ENCODE peak calls at places on chromosomes 2 and 18, in nine cellular contexts. One of them, this sample, is unnamed.

GRCh38 chr18:11251229-11251890 is 102.0 kb upstream of the PIEZO2 start:
- DNase-seq in GM03348: peak
- DNase-seq in stimulated activated CD8-positive, alpha-beta memory T cell treated with anti-CD3 and anti-CD28 coated beads, Interleukin-15, amount 100 ng/mL, for 24 hours: no peak
- DNase-seq in left colon: no peak
- DNase-seq in SJCRH30: no peak
- DNase-seq in naive thymus-derived CD4-positive, alpha-beta T cell: no peak
- DNase-seq in NCI-H2081: no peak
- DNase-seq in nucleus accumbens: no peak
- DNase-seq in AG10803: peak
- DNase-seq in this sample: no peak

GRCh38 chr2:109473616-109474318 is 140.0 kb downstream of the SEPTIN10 start:
- DNase-seq in NCI-H2081: no peak
- DNase-seq in AG10803: no peak
- DNase-seq in SJCRH30: no peak
- DNase-seq in stimulated activated CD8-positive, alpha-beta memory T cell treated with anti-CD3 and anti-CD28 coated beads, Interleukin-15, amount 100 ng/mL, for 24 hours: no peak
- DNase-seq in naive thymus-derived CD4-positive, alpha-beta T cell: no peak
- DNase-seq in left colon: no peak
- DNase-seq in nucleus accumbens: no peak
- DNase-seq in GM03348: no peak
- DNase-seq in this sample: peak

GRCh38 chr2:81087646-81088045 is 783.1 kb upstream of the LRRTM1 start:
- DNase-seq in left colon: no peak
- DNase-seq in stimulated activated CD8-positive, alpha-beta memory T cell treated with anti-CD3 and anti-CD28 coated beads, Interleukin-15, amount 100 ng/mL, for 24 hours: no peak
- DNase-seq in naive thymus-derived CD4-positive, alpha-beta T cell: no peak
- DNase-seq in NCI-H2081: no peak
- DNase-seq in GM03348: no peak
- DNase-seq in nucleus accumbens: no peak
- DNase-seq in AG10803: no peak
- DNase-seq in SJCRH30: no peak
- DNase-seq in this sample: no peak

GRCh38 chr2:26892916-26893524 is 45.1 kb downstream of the DPYSL5 start:
- DNase-seq in stimulated activated CD8-positive, alpha-beta memory T cell treated with anti-CD3 and anti-CD28 coated beads, Interleukin-15, amount 100 ng/mL, for 24 hours: no peak
- DNase-seq in left colon: no peak
- DNase-seq in nucleus accumbens: no peak
- DNase-seq in naive thymus-derived CD4-positive, alpha-beta T cell: no peak
- DNase-seq in NCI-H2081: no peak
- DNase-seq in AG10803: no peak
- DNase-seq in GM03348: no peak
- DNase-seq in SJCRH30: peak
- DNase-seq in this sample: no peak

GRCh38 chr2:200319587-200320337 is 13.3 kb downstream of the SPATS2L start:
- DNase-seq in SJCRH30: no peak
- DNase-seq in GM03348: peak
- DNase-seq in AG10803: peak
- DNase-seq in stimulated activated CD8-positive, alpha-beta memory T cell treated with anti-CD3 and anti-CD28 coated beads, Interleukin-15, amount 100 ng/mL, for 24 hours: no peak
- DNase-seq in left colon: no peak
- DNase-seq in NCI-H2081: no peak
- DNase-seq in nucleus accumbens: no peak
- DNase-seq in naive thymus-derived CD4-positive, alpha-beta T cell: no peak
- DNase-seq in this sample: no peak

GRCh38 chr2:224405841-224406370 is 4.0 kb upstream of the FAM124B start:
- DNase-seq in naive thymus-derived CD4-positive, alpha-beta T cell: no peak
- DNase-seq in left colon: no peak
- DNase-seq in stimulated activated CD8-positive, alpha-beta memory T cell treated with anti-CD3 and anti-CD28 coated beads, Interleukin-15, amount 100 ng/mL, for 24 hours: no peak
- DNase-seq in nucleus accumbens: no peak
- DNase-seq in GM03348: no peak
- DNase-seq in SJCRH30: no peak
- DNase-seq in AG10803: no peak
- DNase-seq in NCI-H2081: no peak
- DNase-seq in this sample: no peak

GRCh38 chr18:5510109-5510846 is 33.5 kb downstream of the EPB41L3 start:
- DNase-seq in stimulated activated CD8-positive, alpha-beta memory T cell treated with anti-CD3 and anti-CD28 coated beads, Interleukin-15, amount 100 ng/mL, for 24 hours: no peak
- DNase-seq in naive thymus-derived CD4-positive, alpha-beta T cell: no peak
- DNase-seq in left colon: no peak
- DNase-seq in SJCRH30: peak
- DNase-seq in nucleus accumbens: no peak
- DNase-seq in GM03348: no peak
- DNase-seq in AG10803: no peak
- DNase-seq in NCI-H2081: no peak
- DNase-seq in this sample: no peak

GRCh38 chr2:28821295-28821958 is 10.8 kb downstream of the SPDYA start:
- DNase-seq in SJCRH30: peak
- DNase-seq in GM03348: peak
- DNase-seq in naive thymus-derived CD4-positive, alpha-beta T cell: peak
- DNase-seq in NCI-H2081: peak
- DNase-seq in AG10803: peak
- DNase-seq in nucleus accumbens: peak
- DNase-seq in stimulated activated CD8-positive, alpha-beta memory T cell treated with anti-CD3 and anti-CD28 coated beads, Interleukin-15, amount 100 ng/mL, for 24 hours: peak
- DNase-seq in left colon: peak
- DNase-seq in this sample: no peak

GRCh38 chr2:230925443-230925878 is 419 bp upstream of the GPR55 start:
- DNase-seq in NCI-H2081: no peak
- DNase-seq in left colon: no peak
- DNase-seq in stimulated activated CD8-positive, alpha-beta memory T cell treated with anti-CD3 and anti-CD28 coated beads, Interleukin-15, amount 100 ng/mL, for 24 hours: no peak
- DNase-seq in SJCRH30: no peak
- DNase-seq in naive thymus-derived CD4-positive, alpha-beta T cell: no peak
- DNase-seq in GM03348: no peak
- DNase-seq in AG10803: no peak
- DNase-seq in nucleus accumbens: no peak
- DNase-seq in this sample: no peak

GRCh38 chr2:203605302-203605701 is 70.2 kb upstream of the RAPH1 start:
- DNase-seq in NCI-H2081: no peak
- DNase-seq in GM03348: no peak
- DNase-seq in AG10803: no peak
- DNase-seq in naive thymus-derived CD4-positive, alpha-beta T cell: no peak
- DNase-seq in SJCRH30: no peak
- DNase-seq in stimulated activated CD8-positive, alpha-beta memory T cell treated with anti-CD3 and anti-CD28 coated beads, Interleukin-15, amount 100 ng/mL, for 24 hours: no peak
- DNase-seq in nucleus accumbens: no peak
- DNase-seq in left colon: no peak
- DNase-seq in this sample: no peak

GRCh38 chr2:201362396-201362795 is 5.3 kb upstream of the FLACC1 start:
- DNase-seq in naive thymus-derived CD4-positive, alpha-beta T cell: no peak
- DNase-seq in stimulated activated CD8-positive, alpha-beta memory T cell treated with anti-CD3 and anti-CD28 coated beads, Interleukin-15, amount 100 ng/mL, for 24 hours: no peak
- DNase-seq in SJCRH30: no peak
- DNase-seq in AG10803: peak
- DNase-seq in NCI-H2081: no peak
- DNase-seq in GM03348: peak
- DNase-seq in nucleus accumbens: no peak
- DNase-seq in left colon: no peak
- DNase-seq in this sample: no peak

GRCh38 chr2:239471011-239471792 is 70.4 kb upstream of the HDAC4 start:
- DNase-seq in stimulated activated CD8-positive, alpha-beta memory T cell treated with anti-CD3 and anti-CD28 coated beads, Interleukin-15, amount 100 ng/mL, for 24 hours: no peak
- DNase-seq in AG10803: no peak
- DNase-seq in naive thymus-derived CD4-positive, alpha-beta T cell: no peak
- DNase-seq in SJCRH30: peak
- DNase-seq in NCI-H2081: no peak
- DNase-seq in left colon: no peak
- DNase-seq in GM03348: no peak
- DNase-seq in nucleus accumbens: no peak
- DNase-seq in this sample: no peak

GRCh38 chr2:71000780-71001591 is 6.3 kb upstream of the TEX261 start:
- DNase-seq in naive thymus-derived CD4-positive, alpha-beta T cell: peak
- DNase-seq in nucleus accumbens: peak
- DNase-seq in GM03348: peak
- DNase-seq in SJCRH30: peak
- DNase-seq in left colon: peak
- DNase-seq in NCI-H2081: peak
- DNase-seq in stimulated activated CD8-positive, alpha-beta memory T cell treated with anti-CD3 and anti-CD28 coated beads, Interleukin-15, amount 100 ng/mL, for 24 hours: peak
- DNase-seq in AG10803: peak
- DNase-seq in this sample: peak

GRCh38 chr2:86274265-86274917 is 63.0 kb downstream of the REEP1 start:
- DNase-seq in naive thymus-derived CD4-positive, alpha-beta T cell: no peak
- DNase-seq in AG10803: peak
- DNase-seq in nucleus accumbens: no peak
- DNase-seq in NCI-H2081: no peak
- DNase-seq in stimulated activated CD8-positive, alpha-beta memory T cell treated with anti-CD3 and anti-CD28 coated beads, Interleukin-15, amount 100 ng/mL, for 24 hours: no peak
- DNase-seq in GM03348: no peak
- DNase-seq in SJCRH30: no peak
- DNase-seq in left colon: no peak
- DNase-seq in this sample: no peak

GRCh38 chr2:207219716-207220414 is 54.1 kb upstream of the KLF7 start:
- DNase-seq in SJCRH30: no peak
- DNase-seq in left colon: no peak
- DNase-seq in NCI-H2081: no peak
- DNase-seq in GM03348: peak
- DNase-seq in stimulated activated CD8-positive, alpha-beta memory T cell treated with anti-CD3 and anti-CD28 coated beads, Interleukin-15, amount 100 ng/mL, for 24 hours: no peak
- DNase-seq in nucleus accumbens: no peak
- DNase-seq in naive thymus-derived CD4-positive, alpha-beta T cell: no peak
- DNase-seq in AG10803: peak
- DNase-seq in this sample: no peak

GRCh38 chr2:131646669-131647297 is 119.1 kb downstream of the CCDC74A start:
- DNase-seq in stimulated activated CD8-positive, alpha-beta memory T cell treated with anti-CD3 and anti-CD28 coated beads, Interleukin-15, amount 100 ng/mL, for 24 hours: no peak
- DNase-seq in NCI-H2081: no peak
- DNase-seq in left colon: no peak
- DNase-seq in naive thymus-derived CD4-positive, alpha-beta T cell: no peak
- DNase-seq in nucleus accumbens: no peak
- DNase-seq in GM03348: peak
- DNase-seq in SJCRH30: no peak
- DNase-seq in AG10803: no peak
- DNase-seq in this sample: no peak

GRCh38 chr2:64283641-64284371 is 139.6 kb upstream of the PELI1 start:
- DNase-seq in nucleus accumbens: no peak
- DNase-seq in NCI-H2081: no peak
- DNase-seq in left colon: no peak
- DNase-seq in AG10803: peak
- DNase-seq in naive thymus-derived CD4-positive, alpha-beta T cell: peak
- DNase-seq in SJCRH30: no peak
- DNase-seq in stimulated activated CD8-positive, alpha-beta memory T cell treated with anti-CD3 and anti-CD28 coated beads, Interleukin-15, amount 100 ng/mL, for 24 hours: no peak
- DNase-seq in GM03348: peak
- DNase-seq in this sample: no peak

GRCh38 chr2:40820319-40820718 is 368.4 kb upstream of the SLC8A1 start:
- DNase-seq in AG10803: peak
- DNase-seq in stimulated activated CD8-positive, alpha-beta memory T cell treated with anti-CD3 and anti-CD28 coated beads, Interleukin-15, amount 100 ng/mL, for 24 hours: no peak
- DNase-seq in SJCRH30: no peak
- DNase-seq in nucleus accumbens: no peak
- DNase-seq in GM03348: peak
- DNase-seq in NCI-H2081: no peak
- DNase-seq in naive thymus-derived CD4-positive, alpha-beta T cell: no peak
- DNase-seq in left colon: no peak
- DNase-seq in this sample: no peak

GRCh38 chr2:239814136-239814916 is 210.8 kb downstream of the NDUFA10 start:
- DNase-seq in SJCRH30: no peak
- DNase-seq in left colon: peak
- DNase-seq in NCI-H2081: no peak
- DNase-seq in AG10803: peak
- DNase-seq in stimulated activated CD8-positive, alpha-beta memory T cell treated with anti-CD3 and anti-CD28 coated beads, Interleukin-15, amount 100 ng/mL, for 24 hours: no peak
- DNase-seq in GM03348: no peak
- DNase-seq in nucleus accumbens: no peak
- DNase-seq in naive thymus-derived CD4-positive, alpha-beta T cell: no peak
- DNase-seq in this sample: no peak

GRCh38 chr2:189593115-189593514 is 12.5 kb upstream of the SLC40A1 start:
- DNase-seq in SJCRH30: no peak
- DNase-seq in stimulated activated CD8-positive, alpha-beta memory T cell treated with anti-CD3 and anti-CD28 coated beads, Interleukin-15, amount 100 ng/mL, for 24 hours: no peak
- DNase-seq in naive thymus-derived CD4-positive, alpha-beta T cell: no peak
- DNase-seq in NCI-H2081: no peak
- DNase-seq in GM03348: no peak
- DNase-seq in left colon: no peak
- DNase-seq in AG10803: no peak
- DNase-seq in nucleus accumbens: no peak
- DNase-seq in this sample: no peak

GRCh38 chr18:72542993-72543361 is 1.2 kb downstream of the CBLN2 start:
- DNase-seq in left colon: no peak
- DNase-seq in NCI-H2081: peak
- DNase-seq in naive thymus-derived CD4-positive, alpha-beta T cell: no peak
- DNase-seq in nucleus accumbens: no peak
- DNase-seq in stimulated activated CD8-positive, alpha-beta memory T cell treated with anti-CD3 and anti-CD28 coated beads, Interleukin-15, amount 100 ng/mL, for 24 hours: no peak
- DNase-seq in AG10803: no peak
- DNase-seq in GM03348: peak
- DNase-seq in SJCRH30: peak
- DNase-seq in this sample: no peak

GRCh38 chr2:231041061-231041689 is 3.9 kb downstream of the C2orf72 start:
- DNase-seq in SJCRH30: no peak
- DNase-seq in naive thymus-derived CD4-positive, alpha-beta T cell: no peak
- DNase-seq in nucleus accumbens: no peak
- DNase-seq in left colon: no peak
- DNase-seq in AG10803: no peak
- DNase-seq in NCI-H2081: no peak
- DNase-seq in stimulated activated CD8-positive, alpha-beta memory T cell treated with anti-CD3 and anti-CD28 coated beads, Interleukin-15, amount 100 ng/mL, for 24 hours: no peak
- DNase-seq in GM03348: no peak
- DNase-seq in this sample: no peak

GRCh38 chr2:190519975-190520767 is 14.4 kb downstream of the NEMP2 start:
- DNase-seq in nucleus accumbens: no peak
- DNase-seq in GM03348: no peak
- DNase-seq in SJCRH30: no peak
- DNase-seq in naive thymus-derived CD4-positive, alpha-beta T cell: no peak
- DNase-seq in left colon: no peak
- DNase-seq in NCI-H2081: no peak
- DNase-seq in stimulated activated CD8-positive, alpha-beta memory T cell treated with anti-CD3 and anti-CD28 coated beads, Interleukin-15, amount 100 ng/mL, for 24 hours: no peak
- DNase-seq in AG10803: no peak
- DNase-seq in this sample: no peak

GRCh38 chr18:12049983-12050811 is 43.4 kb upstream of the ANKRD62 start:
- DNase-seq in left colon: peak
- DNase-seq in naive thymus-derived CD4-positive, alpha-beta T cell: no peak
- DNase-seq in AG10803: no peak
- DNase-seq in nucleus accumbens: no peak
- DNase-seq in SJCRH30: no peak
- DNase-seq in GM03348: no peak
- DNase-seq in NCI-H2081: no peak
- DNase-seq in stimulated activated CD8-positive, alpha-beta memory T cell treated with anti-CD3 and anti-CD28 coated beads, Interleukin-15, amount 100 ng/mL, for 24 hours: no peak
- DNase-seq in this sample: no peak

GRCh38 chr2:20615466-20616241 is 35.2 kb downstream of the HS1BP3 start:
- DNase-seq in AG10803: no peak
- DNase-seq in NCI-H2081: no peak
- DNase-seq in GM03348: no peak
- DNase-seq in nucleus accumbens: no peak
- DNase-seq in naive thymus-derived CD4-positive, alpha-beta T cell: no peak
- DNase-seq in SJCRH30: no peak
- DNase-seq in left colon: peak
- DNase-seq in stimulated activated CD8-positive, alpha-beta memory T cell treated with anti-CD3 and anti-CD28 coated beads, Interleukin-15, amount 100 ng/mL, for 24 hours: no peak
- DNase-seq in this sample: peak

This sample was measured in mucosa of descending colon.